ENCODE peak calls at places on chromosomes 2 and 18, in six cellular contexts. One of them, this sample, is unnamed. For H3K4me1, the result is how much of the 10 kb centered on the place peaks cover.

GRCh38 chr2:198177040-198177439 is 372.6 kb downstream of the PLCL1 start:
- DNase-seq in mesenchymal stem cell: no peak
- DNase-seq in IMR-90: no peak
- DNase-seq in H9: no peak
- DNase-seq in neuronal stem cell: no peak
- DNase-seq in H1: no peak
- DNase-seq in this sample: no peak

GRCh38 chr18:13612111-13612997 is 114.0 kb downstream of the FAM210A start:
- DNase-seq in H1: no peak
- DNase-seq in IMR-90: no peak
- DNase-seq in H9: no peak
- DNase-seq in mesenchymal stem cell: no peak
- DNase-seq in neuronal stem cell: no peak
- DNase-seq in this sample: peak

GRCh38 chr2:40353236-40353635 is 98.7 kb downstream of the SLC8A1 start:
- DNase-seq in H1: no peak
- DNase-seq in H9: no peak
- DNase-seq in neuronal stem cell: no peak
- DNase-seq in mesenchymal stem cell: no peak
- DNase-seq in IMR-90: no peak
- DNase-seq in this sample: no peak

GRCh38 chr2:70412294-70413075 is 110.6 kb upstream of the FAM136A start:
- DNase-seq in IMR-90: peak
- DNase-seq in H9: no peak
- DNase-seq in mesenchymal stem cell: no peak
- DNase-seq in neuronal stem cell: no peak
- DNase-seq in H1: no peak
- DNase-seq in this sample: no peak

GRCh38 chr18:46321954-46322353 is 217.8 kb downstream of the HAUS1 start:
- DNase-seq in neuronal stem cell: no peak
- DNase-seq in H1: no peak
- DNase-seq in mesenchymal stem cell: no peak
- DNase-seq in H9: peak
- DNase-seq in IMR-90: no peak
- DNase-seq in this sample: peak

GRCh38 chr18:9094307-9095226 is 7.9 kb upstream of the NDUFV2 start:
- DNase-seq in mesenchymal stem cell: peak
- DNase-seq in IMR-90: peak
- DNase-seq in neuronal stem cell: no peak
- DNase-seq in H9: no peak
- DNase-seq in H1: no peak
- DNase-seq in this sample: no peak

GRCh38 chr2:240556553-240557100 is 1.2 kb downstream of the ANKMY1 start:
- DNase-seq in IMR-90: peak
- DNase-seq in H1: peak
- DNase-seq in mesenchymal stem cell: peak
- DNase-seq in neuronal stem cell: no peak
- DNase-seq in H9: peak
- DNase-seq in this sample: peak

GRCh38 chr2:164739966-164740365 is 101.7 kb downstream of the COBLL1 start:
- DNase-seq in H1: no peak
- DNase-seq in neuronal stem cell: no peak
- DNase-seq in IMR-90: peak
- DNase-seq in H9: no peak
- DNase-seq in mesenchymal stem cell: peak
- DNase-seq in this sample: peak

GRCh38 chr2:168594778-168595177 is 138.7 kb downstream of the CERS6 start:
- DNase-seq in neuronal stem cell: no peak
- DNase-seq in H9: no peak
- DNase-seq in H1: no peak
- DNase-seq in IMR-90: no peak
- DNase-seq in mesenchymal stem cell: no peak
- DNase-seq in this sample: no peak

GRCh38 chr2:168596881-168597280 is 140.8 kb downstream of the CERS6 start:
- DNase-seq in H9: no peak
- DNase-seq in H1: no peak
- DNase-seq in neuronal stem cell: no peak
- DNase-seq in IMR-90: peak
- DNase-seq in mesenchymal stem cell: no peak
- DNase-seq in this sample: no peak

GRCh38 chr2:168593713-168594112 is 137.6 kb downstream of the CERS6 start:
- DNase-seq in H9: no peak
- DNase-seq in neuronal stem cell: no peak
- DNase-seq in mesenchymal stem cell: no peak
- DNase-seq in H1: no peak
- DNase-seq in IMR-90: no peak
- DNase-seq in this sample: no peak

GRCh38 chr2:168589236-168589635 is 133.2 kb downstream of the CERS6 start:
- DNase-seq in H1: no peak
- DNase-seq in H9: no peak
- DNase-seq in mesenchymal stem cell: no peak
- DNase-seq in IMR-90: no peak
- DNase-seq in neuronal stem cell: no peak
- DNase-seq in this sample: no peak

GRCh38 chr2:168592181-168592831 is 136.2 kb downstream of the CERS6 start:
- DNase-seq in neuronal stem cell: no peak
- DNase-seq in IMR-90: no peak
- DNase-seq in H1: no peak
- DNase-seq in H9: no peak
- DNase-seq in mesenchymal stem cell: no peak
- DNase-seq in this sample: no peak
- H3K18ac ChIP-seq in neuronal stem cell: peak
- H3K18ac ChIP-seq in IMR-90: no peak
- H3K18ac ChIP-seq in H1: peak
- H3K18ac ChIP-seq in H9: no peak
- H3K18ac ChIP-seq in mesenchymal stem cell: no peak
- H3K18ac ChIP-seq in this sample: no peak

GRCh38 chr2:8628179-8628869 is 53.5 kb upstream of the ID2 start:
- DNase-seq in neuronal stem cell: no peak
- DNase-seq in H1: no peak
- DNase-seq in mesenchymal stem cell: no peak
- DNase-seq in H9: peak
- DNase-seq in IMR-90: peak
- DNase-seq in this sample: peak
- H2BK15ac ChIP-seq in neuronal stem cell: peak
- H2BK15ac ChIP-seq in H1: peak
- H2BK15ac ChIP-seq in mesenchymal stem cell: peak
- H2BK15ac ChIP-seq in H9: no peak
- H2BK15ac ChIP-seq in IMR-90: no peak
- H2BK15ac ChIP-seq in this sample: no peak

GRCh38 chr2:173955867-173956266 is 9.3 kb downstream of the SP3 start:
- DNase-seq in IMR-90: no peak
- DNase-seq in mesenchymal stem cell: no peak
- DNase-seq in neuronal stem cell: no peak
- DNase-seq in H1: no peak
- DNase-seq in H9: no peak
- DNase-seq in this sample: no peak

GRCh38 chr2:173956454-173956853 is 8.7 kb downstream of the SP3 start:
- DNase-seq in neuronal stem cell: no peak
- DNase-seq in H1: no peak
- DNase-seq in H9: no peak
- DNase-seq in IMR-90: no peak
- DNase-seq in mesenchymal stem cell: no peak
- DNase-seq in this sample: no peak

GRCh38 chr2:173953047-173953424 is 12.1 kb downstream of the SP3 start:
- DNase-seq in mesenchymal stem cell: no peak
- DNase-seq in neuronal stem cell: no peak
- DNase-seq in IMR-90: no peak
- DNase-seq in H9: no peak
- DNase-seq in H1: no peak
- DNase-seq in this sample: no peak

GRCh38 chr2:173957517-173957916 is 7.7 kb downstream of the SP3 start:
- DNase-seq in H9: no peak
- DNase-seq in neuronal stem cell: no peak
- DNase-seq in mesenchymal stem cell: no peak
- DNase-seq in H1: no peak
- DNase-seq in IMR-90: peak
- DNase-seq in this sample: no peak

DNA sequence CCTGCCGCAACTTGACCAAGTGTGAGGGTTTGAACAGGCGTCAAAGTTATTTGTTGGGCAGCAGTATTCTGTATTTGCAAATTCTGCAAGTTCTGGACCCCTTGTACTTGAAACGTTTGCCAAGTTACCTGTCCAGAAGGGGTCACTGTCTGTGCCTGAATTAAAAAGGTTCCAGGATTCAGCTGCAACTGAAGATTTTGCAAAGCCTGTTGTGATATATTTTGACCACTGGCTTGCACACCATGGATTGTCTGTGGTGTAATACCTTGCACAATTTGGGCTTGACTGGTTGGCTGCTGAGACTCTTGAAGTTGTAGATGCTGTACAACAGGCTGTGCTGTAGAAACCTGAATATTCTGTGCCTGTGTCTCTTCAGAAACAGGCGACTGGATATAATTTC is 10.2 kb downstream of the SP3 start:
- DNase-seq in IMR-90: no peak
- DNase-seq in H1: no peak
- DNase-seq in neuronal stem cell: no peak
- DNase-seq in H9: no peak
- DNase-seq in mesenchymal stem cell: no peak
- DNase-seq in this sample: no peak
- H3K4me1 ChIP-seq in IMR-90: under half
- H3K4me1 ChIP-seq in H1: under half
- H3K4me1 ChIP-seq in neuronal stem cell: under half
- H3K4me1 ChIP-seq in H9: under half
- H3K4me1 ChIP-seq in mesenchymal stem cell: under half
- H3K4me1 ChIP-seq in this sample: under half

GRCh38 chr2:1744446-1745170 is at the start of gene PXDN:
- DNase-seq in mesenchymal stem cell: peak
- DNase-seq in neuronal stem cell: peak
- DNase-seq in H9: peak
- DNase-seq in H1: no peak
- DNase-seq in IMR-90: peak
- DNase-seq in this sample: peak
- H3K18ac ChIP-seq in mesenchymal stem cell: peak
- H3K18ac ChIP-seq in neuronal stem cell: peak
- H3K18ac ChIP-seq in H9: peak
- H3K18ac ChIP-seq in H1: peak
- H3K18ac ChIP-seq in IMR-90: peak
- H3K18ac ChIP-seq in this sample: peak

DNA sequence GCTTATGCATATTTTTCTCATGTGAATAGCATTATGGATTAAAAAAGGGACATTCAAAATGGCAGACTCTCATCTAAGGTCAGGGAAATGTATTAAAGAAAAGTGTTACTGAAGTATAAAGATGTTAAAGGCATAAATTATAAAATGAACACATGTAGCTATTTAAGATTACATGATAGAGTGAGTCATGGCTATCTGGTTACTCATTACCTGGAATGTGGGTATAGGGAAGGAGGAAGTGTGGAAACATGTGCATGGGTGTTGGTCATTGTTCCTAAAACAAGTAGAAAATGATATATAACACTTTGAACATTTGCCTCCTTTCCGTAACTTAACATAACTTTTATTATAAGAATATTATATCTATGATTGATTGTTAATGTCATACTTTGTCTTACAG is 66.4 kb downstream of the MYO1B start:
- DNase-seq in neuronal stem cell: no peak
- DNase-seq in IMR-90: peak
- DNase-seq in H9: no peak
- DNase-seq in H1: no peak
- DNase-seq in mesenchymal stem cell: peak
- DNase-seq in this sample: no peak
- H2BK15ac ChIP-seq in neuronal stem cell: no peak
- H2BK15ac ChIP-seq in IMR-90: no peak
- H2BK15ac ChIP-seq in H9: no peak
- H2BK15ac ChIP-seq in H1: no peak
- H2BK15ac ChIP-seq in mesenchymal stem cell: no peak
- H2BK15ac ChIP-seq in this sample: no peak

GRCh38 chr2:85585781-85586105 is 1.5 kb downstream of the VAMP5 start:
- DNase-seq in H9: no peak
- DNase-seq in mesenchymal stem cell: peak
- DNase-seq in IMR-90: peak
- DNase-seq in H1: no peak
- DNase-seq in neuronal stem cell: no peak
- DNase-seq in this sample: peak
- H3K4me1 ChIP-seq in H9: under half
- H3K4me1 ChIP-seq in mesenchymal stem cell: under half
- H3K4me1 ChIP-seq in IMR-90: under half
- H3K4me1 ChIP-seq in H1: under half
- H3K4me1 ChIP-seq in neuronal stem cell: under half
- H3K4me1 ChIP-seq in this sample: under half

GRCh38 chr2:30621836-30622235 is 174.8 kb downstream of the LCLAT1 start:
- DNase-seq in neuronal stem cell: no peak
- DNase-seq in mesenchymal stem cell: no peak
- DNase-seq in H9: no peak
- DNase-seq in H1: no peak
- DNase-seq in IMR-90: no peak
- DNase-seq in this sample: no peak
- H3K18ac ChIP-seq in neuronal stem cell: no peak
- H3K18ac ChIP-seq in mesenchymal stem cell: no peak
- H3K18ac ChIP-seq in H9: no peak
- H3K18ac ChIP-seq in H1: no peak
- H3K18ac ChIP-seq in IMR-90: no peak
- H3K18ac ChIP-seq in this sample: no peak